ENCODE peak calls at places on chromosomes 12 and 14, in four cellular contexts. M, R, N and W are unnamed samples.

GRCh38 chr14:95196268-95196667 is 38.9 kb upstream of the DICER1 start:
- DNase-seq in M (no peak), R (no peak), N (no peak), W (no peak)

GRCh38 chr12:3311027-3311402 is 180.0 kb upstream of the PRMT8 start:
- DNase-seq in M (no peak), R (no peak), N (no peak), W (peak; percentile 96)

GRCh38 chr14:99025418-99025817 is 246.6 kb downstream of the BCL11B start:
- DNase-seq in M (no peak), R (no peak), N (no peak), W (no peak)

GRCh38 chr12:47744005-47744651 is 14.6 kb downstream of the RAPGEF3 start:
- DNase-seq in M (no peak), R (peak; percentile 56), N (no peak), W (peak; percentile 82)

GRCh38 chr12:121805171-121805687 is 1.4 kb downstream of the SETD1B start:
- DNase-seq in M (peak; percentile 55), R (peak; percentile 39), N (no peak), W (peak; percentile 52)

GRCh38 chr14:64708148-64709004 is 4.2 kb downstream of the PLEKHG3 start:
- DNase-seq in M (no peak), R (peak; percentile 80), N (no peak), W (no peak)

GRCh38 chr14:101591121-101591520 is 29.8 kb downstream of the DIO3 start:
- DNase-seq in M (no peak), R (no peak), N (no peak), W (no peak)

GRCh38 chr12:112750971-112751370 is 40.6 kb upstream of the RPH3A start:
- DNase-seq in M (no peak), R (no peak), N (no peak), W (no peak)

GRCh38 chr12:9087087-9087835 is 28.5 kb downstream of the A2M start:
- DNase-seq in M (no peak), R (no peak), N (no peak), W (no peak)

GRCh38 chr12:40054554-40055226 is 51.2 kb downstream of the SLC2A13 start:
- DNase-seq in M (no peak), R (no peak), N (no peak), W (no peak)

GRCh38 chr14:94964931-94965330 is 192.4 kb downstream of the DICER1 start:
- DNase-seq in M (no peak), R (no peak), N (no peak), W (no peak)

GRCh38 chr12:52171950-52172512 is 19.8 kb downstream of the KRT80 start:
- DNase-seq in M (peak; percentile 73), R (no peak), N (no peak), W (peak; percentile 85)

GRCh38 chr14:71539660-71540285 is 392.5 kb upstream of the RGS6 start:
- DNase-seq in M (no peak), R (no peak), N (no peak), W (no peak)

GRCh38 chr14:71538949-71539659 is 393.1 kb upstream of the RGS6 start:
- DNase-seq in M (no peak), R (no peak), N (no peak), W (no peak)

GRCh38 chr14:71541271-71541670 is 391.0 kb upstream of the RGS6 start:
- DNase-seq in M (no peak), R (no peak), N (no peak), W (no peak)

GRCh38 chr14:71538288-71538687 is 393.9 kb upstream of the RGS6 start:
- DNase-seq in M (no peak), R (no peak), N (no peak), W (no peak)

DNA sequence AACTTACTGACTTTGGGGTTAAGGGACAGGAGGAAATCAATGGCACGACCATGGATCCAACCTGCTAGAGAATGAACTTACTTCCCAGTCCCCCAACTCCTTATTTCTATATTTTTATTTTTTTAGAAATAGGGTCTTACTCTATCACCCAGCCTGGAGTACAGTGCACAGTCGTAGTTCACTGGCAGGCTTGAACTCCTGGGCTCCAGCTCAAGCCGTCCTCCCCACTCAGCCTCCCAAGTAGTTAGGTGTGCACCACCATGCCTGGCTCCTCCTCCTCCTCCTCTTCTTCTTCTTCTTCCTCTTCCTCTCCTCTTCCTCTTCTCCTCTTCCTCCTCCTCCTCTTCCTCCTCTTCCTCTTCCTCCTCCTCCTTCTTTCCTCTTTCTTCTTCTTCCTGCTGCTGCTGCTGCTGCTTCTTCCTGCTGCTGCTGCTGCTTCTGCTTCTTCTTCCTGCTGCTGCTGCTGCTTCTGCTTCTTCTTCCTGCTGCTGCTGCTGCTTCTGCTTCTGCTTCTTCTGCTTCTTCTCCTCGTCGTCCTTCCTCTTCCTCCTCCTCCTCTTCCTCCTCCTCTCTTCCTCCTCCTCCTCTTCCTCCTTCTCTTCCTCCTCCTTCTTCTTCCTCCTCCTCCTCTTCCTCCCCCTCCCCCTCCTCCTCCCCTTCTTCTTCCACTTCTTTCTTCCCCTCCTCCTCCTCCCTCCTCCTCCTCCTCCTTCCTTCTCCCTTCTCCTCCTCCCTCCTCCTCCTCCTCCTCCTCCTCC is 390.1 kb upstream of the RGS6 start:
- DNase-seq in M (no peak), R (no peak), N (no peak), W (no peak)
- H3K4me1 ChIP-seq in M (no peaks in the 10 kb centered on the region), R (no peaks in the 10 kb centered on the region), N (peaks cover 4% of the 10 kb centered on the region), W (no peaks in the 10 kb centered on the region)

GRCh38 chr14:75452900-75453816 is 25.3 kb downstream of the JDP2 start:
- DNase-seq in M (peak; percentile 84), R (peak; percentile 40), N (peak; percentile 89), W (peak; percentile 68)

GRCh38 chr14:75456069-75457023 is 28.5 kb downstream of the JDP2 start:
- DNase-seq in M (no peak), R (no peak), N (no peak), W (no peak)

GRCh38 chr14:75454963-75455546 is 27.2 kb downstream of the JDP2 start:
- DNase-seq in M (peak; percentile 91), R (peak; percentile 58), N (peak; percentile 74), W (peak; percentile 71)

GRCh38 chr14:75452324-75452723 is 24.5 kb downstream of the JDP2 start:
- DNase-seq in M (peak; percentile 65), R (peak; percentile 43), N (no peak), W (no peak)

DNA sequence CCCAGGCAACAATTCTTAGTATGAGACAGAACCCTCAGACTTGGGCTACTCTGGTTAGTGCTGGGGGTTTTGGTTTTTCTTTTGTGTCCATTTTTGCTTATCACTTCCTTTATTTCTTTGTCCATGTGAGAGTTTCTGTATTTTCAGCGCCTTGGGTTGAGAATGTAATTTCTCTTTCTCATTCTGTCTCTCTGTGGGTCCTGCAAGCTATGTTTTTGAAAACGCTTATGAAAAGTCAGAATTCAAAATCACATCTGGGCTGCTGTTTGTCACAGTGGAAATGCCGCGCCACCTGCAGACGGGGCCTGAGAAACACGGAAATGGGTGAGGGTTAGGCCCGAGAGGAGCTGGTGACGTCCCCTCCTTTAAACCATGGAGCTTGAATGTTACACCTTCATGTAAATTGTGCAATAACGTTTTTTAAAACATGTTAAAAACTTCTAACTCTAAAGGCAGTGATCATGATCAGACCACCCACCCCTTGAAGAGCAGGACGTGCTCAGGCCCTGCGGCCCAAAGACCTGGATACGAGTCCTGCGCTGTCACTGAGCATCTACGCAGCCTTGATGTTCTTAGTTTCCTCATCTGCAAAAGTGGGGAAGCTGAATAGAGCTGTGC is 26.1 kb downstream of the JDP2 start:
- DNase-seq in M (no peak), R (no peak), N (no peak), W (no peak)
- TF ChIP-seq CTCF in M (no peak), R (no peak), N (no peak), W (no peak)

GRCh38 chr12:50567926-50568325 is 63.1 kb downstream of the DIP2B start:
- DNase-seq in M (no peak), R (no peak), N (no peak), W (no peak)

GRCh38 chr12:50566066-50566465 is 61.3 kb downstream of the DIP2B start:
- DNase-seq in M (no peak), R (no peak), N (no peak), W (no peak)

GRCh38 chr12:50569876-50570275 is 65.1 kb downstream of the DIP2B start:
- DNase-seq in M (no peak), R (no peak), N (no peak), W (no peak)

GRCh38 chr12:50569321-50569720 is 64.5 kb downstream of the DIP2B start:
- DNase-seq in M (no peak), R (no peak), N (no peak), W (no peak)

DNA sequence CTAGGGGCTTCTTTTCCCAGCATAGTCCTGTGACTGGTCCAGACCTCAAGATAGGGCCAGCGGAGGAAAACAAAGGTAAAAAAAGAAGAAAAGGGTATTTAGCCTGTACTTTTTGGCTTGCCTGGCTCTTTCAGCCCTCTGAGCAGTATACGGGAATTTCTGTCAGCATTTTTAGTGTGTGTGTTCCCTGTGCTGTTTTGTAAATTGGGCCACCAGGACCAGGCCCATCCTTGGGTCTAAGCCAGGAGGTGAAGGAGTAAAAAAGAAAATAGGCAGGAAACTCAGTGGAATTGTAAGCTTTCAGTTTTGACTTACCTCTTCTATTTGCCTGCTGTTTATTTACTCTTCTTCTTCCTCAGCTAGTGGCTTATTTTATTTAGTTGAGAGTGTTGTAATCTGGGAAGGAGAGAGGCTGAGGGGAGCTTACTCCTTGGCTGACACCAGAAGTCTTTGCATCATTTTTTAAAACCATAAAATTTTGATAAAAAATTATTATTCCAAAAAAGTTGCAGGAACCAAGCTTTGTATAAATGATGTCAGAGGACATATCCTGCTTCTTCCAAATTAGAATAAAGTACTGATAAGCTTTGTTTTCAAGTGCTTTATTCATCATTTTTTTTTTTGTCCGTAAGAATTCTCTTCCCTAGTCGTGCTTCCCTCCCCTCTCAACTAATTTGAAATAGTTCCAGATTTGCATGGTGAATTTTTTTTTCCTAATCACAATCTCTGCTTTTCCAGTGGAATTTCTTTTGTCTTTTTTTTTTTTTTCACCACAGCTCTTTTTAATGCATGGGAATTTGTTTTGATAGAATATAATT is 63.8 kb downstream of the DIP2B start:
- DNase-seq in M (no peak), R (no peak), N (no peak), W (no peak)
- H3K4me1 ChIP-seq in M (peaks cover 40% of the 10 kb centered on the region), R (peaks cover 96% of the 10 kb centered on the region), N (peaks cover 20% of the 10 kb centered on the region), W (peaks cover 25% of the 10 kb centered on the region)

GRCh38 chr12:12642916-12643315 is 31.2 kb downstream of the CREBL2 start:
- DNase-seq in M (no peak), R (no peak), N (no peak), W (no peak)
- TF ChIP-seq CTCF in M (no peak), R (no peak), N (no peak), W (no peak)

DNA sequence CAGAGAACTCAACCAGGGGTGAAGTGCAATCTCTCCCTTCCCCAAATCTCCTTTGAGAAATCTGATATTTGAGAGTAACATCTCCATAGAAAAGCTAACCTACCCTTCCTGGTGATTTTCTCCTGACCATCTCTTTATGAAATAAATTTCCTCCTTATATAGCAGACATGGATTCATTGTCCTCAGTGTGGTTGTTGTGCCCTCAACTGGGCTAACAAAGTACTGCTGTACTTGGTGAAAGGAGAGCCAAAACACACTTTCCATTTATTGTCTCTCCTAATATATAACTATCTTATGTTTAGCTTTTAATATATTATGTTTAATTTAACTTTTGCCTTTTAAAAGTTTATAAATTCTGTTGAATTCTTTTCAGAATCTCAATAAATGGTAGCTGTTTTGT is 65.1 kb upstream of the SLCO1B1 start:
- DNase-seq in M (no peak), R (no peak), N (no peak), W (no peak)
- H3K4me1 ChIP-seq in M (no peaks in the 10 kb centered on the region), R (no peaks in the 10 kb centered on the region), N (no peaks in the 10 kb centered on the region), W (no peaks in the 10 kb centered on the region)

DNA sequence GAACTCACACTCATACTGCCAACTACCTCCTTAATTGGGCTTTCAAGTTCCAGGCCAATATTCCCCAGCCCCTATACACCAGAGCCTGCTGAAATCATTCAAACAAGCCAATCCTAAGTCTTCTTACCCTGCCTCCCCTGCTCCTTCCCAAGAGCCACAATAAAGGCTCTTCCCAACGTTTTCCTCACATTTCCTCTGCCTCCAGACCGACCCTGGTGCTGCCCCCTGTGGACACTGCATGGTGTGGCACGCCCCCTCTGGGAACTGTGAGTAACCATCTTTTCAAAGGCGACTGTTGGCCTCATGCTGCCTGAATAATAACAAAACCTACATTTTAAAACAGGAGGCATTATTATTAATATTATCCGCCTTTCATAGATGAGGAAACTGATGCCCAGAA is 111.6 kb upstream of the NOS1 start:
- DNase-seq in M (no peak), R (no peak), N (no peak), W (no peak)
- TF ChIP-seq CTCF in M (peak; percentile 41), R (peak; percentile 38), N (no peak), W (peak; percentile 37)